ENCODE peak calls at places on chromosomes 11 and 22, in four cellular contexts. One of them, this sample, is unnamed.

GRCh38 chr22:22802346-22802970 is 85.2 kb upstream of the IGLL5 start:
- DNase-seq in coronary artery: no peak
- DNase-seq in ovary: no peak
- DNase-seq in iPS-NIHi11: peak
- DNase-seq in this sample: no peak

GRCh38 chr11:70699294-70700221 is 301.2 kb downstream of the CTTN start:
- DNase-seq in coronary artery: no peak
- DNase-seq in ovary: no peak
- DNase-seq in iPS-NIHi11: peak
- DNase-seq in this sample: no peak

GRCh38 chr11:65468874-65469333 is 29.9 kb upstream of the MALAT1 start:
- DNase-seq in coronary artery: no peak
- DNase-seq in ovary: peak
- DNase-seq in iPS-NIHi11: peak
- DNase-seq in this sample: no peak

GRCh38 chr22:47601666-47602065 is 839.2 kb downstream of the TBC1D22A start:
- DNase-seq in coronary artery: no peak
- DNase-seq in ovary: peak
- DNase-seq in iPS-NIHi11: no peak
- DNase-seq in this sample: peak

GRCh38 chr11:67698247-67698646 is 23.8 kb upstream of the ALDH3B2 start:
- DNase-seq in coronary artery: no peak
- DNase-seq in ovary: no peak
- DNase-seq in iPS-NIHi11: no peak
- DNase-seq in this sample: no peak

GRCh38 chr11:31761636-31762035 is 49.5 kb downstream of the PAX6 start:
- DNase-seq in coronary artery: no peak
- DNase-seq in ovary: no peak
- DNase-seq in iPS-NIHi11: no peak
- DNase-seq in this sample: no peak

GRCh38 chr22:47303161-47303890 is 540.9 kb downstream of the TBC1D22A start:
- DNase-seq in coronary artery: peak
- DNase-seq in ovary: no peak
- DNase-seq in iPS-NIHi11: no peak
- DNase-seq in this sample: peak

GRCh38 chr11:65071907-65072630 is 11.8 kb downstream of the CDCA5 start:
- DNase-seq in coronary artery: no peak
- DNase-seq in ovary: no peak
- DNase-seq in iPS-NIHi11: no peak
- DNase-seq in this sample: no peak

GRCh38 chr11:8720868-8721739 is 38.5 kb downstream of the RPL27A start:
- DNase-seq in coronary artery: no peak
- DNase-seq in ovary: no peak
- DNase-seq in iPS-NIHi11: peak
- DNase-seq in this sample: no peak

GRCh38 chr22:35997438-35997837 is 31.2 kb downstream of the RBFOX2 start:
- DNase-seq in coronary artery: no peak
- DNase-seq in ovary: no peak
- DNase-seq in iPS-NIHi11: no peak
- DNase-seq in this sample: no peak

GRCh38 chr22:40401981-40402406 is 31.6 kb downstream of the SGSM3 start:
- DNase-seq in coronary artery: no peak
- DNase-seq in ovary: no peak
- DNase-seq in iPS-NIHi11: no peak
- DNase-seq in this sample: no peak

GRCh38 chr11:69151811-69152210 is 3.9 kb upstream of the SMIM38 start:
- DNase-seq in coronary artery: no peak
- DNase-seq in ovary: no peak
- DNase-seq in iPS-NIHi11: peak
- DNase-seq in this sample: no peak

GRCh38 chr22:20203142-20204099 is 52.6 kb upstream of the CCDC188 start:
- DNase-seq in coronary artery: no peak
- DNase-seq in ovary: no peak
- DNase-seq in iPS-NIHi11: peak
- DNase-seq in this sample: no peak

GRCh38 chr11:72524711-72525110 is 90.4 kb upstream of the CLPB start:
- DNase-seq in coronary artery: no peak
- DNase-seq in ovary: no peak
- DNase-seq in iPS-NIHi11: no peak
- DNase-seq in this sample: no peak

GRCh38 chr22:47143249-47143938 is 380.9 kb downstream of the TBC1D22A start:
- DNase-seq in coronary artery: no peak
- DNase-seq in ovary: no peak
- DNase-seq in iPS-NIHi11: no peak
- DNase-seq in this sample: no peak

GRCh38 chr11:95108671-95109551 is 19.3 kb downstream of the ENDOD1 start:
- DNase-seq in coronary artery: no peak
- DNase-seq in ovary: no peak
- DNase-seq in iPS-NIHi11: no peak
- DNase-seq in this sample: no peak

GRCh38 chr11:110526323-110526722 is 96.6 kb downstream of the FDX1 start:
- DNase-seq in coronary artery: no peak
- DNase-seq in ovary: no peak
- DNase-seq in iPS-NIHi11: no peak
- DNase-seq in this sample: no peak

GRCh38 chr11:18563090-18563730 is 25.3 kb downstream of the UEVLD start:
- DNase-seq in coronary artery: no peak
- DNase-seq in ovary: no peak
- DNase-seq in iPS-NIHi11: no peak
- DNase-seq in this sample: no peak

GRCh38 chr11:615453-616319 is at the start of gene IRF7:
- DNase-seq in coronary artery: peak
- DNase-seq in ovary: peak
- DNase-seq in iPS-NIHi11: peak
- DNase-seq in this sample: peak

GRCh38 chr22:44698531-44699421 is 3.2 kb upstream of the PRR5 start:
- DNase-seq in coronary artery: no peak
- DNase-seq in ovary: peak
- DNase-seq in iPS-NIHi11: peak
- DNase-seq in this sample: no peak

GRCh38 chr11:8833568-8834275 is 77.3 kb upstream of the AKIP1 start:
- DNase-seq in coronary artery: no peak
- DNase-seq in ovary: no peak
- DNase-seq in iPS-NIHi11: no peak
- DNase-seq in this sample: no peak

GRCh38 chr11:96016978-96017502 is 93.1 kb upstream of the MTMR2 start:
- DNase-seq in coronary artery: no peak
- DNase-seq in ovary: no peak
- DNase-seq in iPS-NIHi11: no peak
- DNase-seq in this sample: no peak

GRCh38 chr11:78039391-78039918 is 16.4 kb upstream of the KCTD14 start:
- DNase-seq in coronary artery: no peak
- DNase-seq in ovary: no peak
- DNase-seq in iPS-NIHi11: no peak
- DNase-seq in this sample: no peak

GRCh38 chr11:113664069-113664980 is 41.8 kb downstream of the TMPRSS5 start:
- DNase-seq in coronary artery: no peak
- DNase-seq in ovary: no peak
- DNase-seq in iPS-NIHi11: peak
- DNase-seq in this sample: no peak

GRCh38 chr22:44822479-44822878 is 70.1 kb downstream of the ARHGAP8 start:
- DNase-seq in coronary artery: no peak
- DNase-seq in ovary: no peak
- DNase-seq in iPS-NIHi11: no peak
- DNase-seq in this sample: no peak

GRCh38 chr11:13473013-13473722 is 10.1 kb upstream of the BTBD10 start:
- DNase-seq in coronary artery: no peak
- DNase-seq in ovary: no peak
- DNase-seq in iPS-NIHi11: no peak
- DNase-seq in this sample: no peak

GRCh38 chr11:66639066-66639813 is 737 bp downstream of the RBM4 start:
- DNase-seq in coronary artery: no peak
- DNase-seq in ovary: no peak
- DNase-seq in iPS-NIHi11: no peak
- DNase-seq in this sample: no peak

GRCh38 chr11:17075506-17075905 is 2.0 kb downstream of the RPS13 start:
- DNase-seq in coronary artery: no peak
- DNase-seq in ovary: no peak
- DNase-seq in iPS-NIHi11: no peak
- DNase-seq in this sample: no peak

GRCh38 chr11:64361659-64362058 is 2.7 kb downstream of the RPS6KA4 start:
- DNase-seq in coronary artery: peak
- DNase-seq in ovary: no peak
- DNase-seq in iPS-NIHi11: no peak
- DNase-seq in this sample: no peak

GRCh38 chr11:103773059-103773458 is 263.4 kb upstream of the DDI1 start:
- DNase-seq in coronary artery: no peak
- DNase-seq in ovary: no peak
- DNase-seq in iPS-NIHi11: no peak
- DNase-seq in this sample: no peak

This sample was measured in mesenteric fat pad.